ENCODE peak calls at places on chromosomes 3 and 15, in nine cellular contexts. U is breast epithelium, V is PC-9, R is colonic mucosa, W is BE2C, N is AG10803, Q is GM12878, T is uterus, O is AG09309. X is an unnamed sample.

GRCh38 chr3:158050461-158050860 is 55.8 kb downstream of the SHOX2 start:
- DNase-seq in U (no peak), W (no peak), Q (no peak), V (no peak), R (no peak), T (no peak), O (no peak), N (no peak), X (peak; percentile 37)

GRCh38 chr3:126947429-126947828 is 35.5 kb upstream of the PLXNA1 start:
- DNase-seq in O (no peak), T (no peak), R (no peak), V (no peak), N (no peak), W (no peak), Q (no peak), U (no peak), X (no peak)

GRCh38 chr15:69524296-69524695 is 71.7 kb downstream of the RPLP1 start:
- DNase-seq in V (no peak), N (no peak), R (peak; percentile 63), T (no peak), O (no peak), Q (no peak), U (no peak), W (no peak), X (no peak)

GRCh38 chr3:27721717-27722564 is at the start of gene EOMES:
- DNase-seq in R (peak; percentile 29), W (peak; percentile 56), O (no peak), T (no peak), Q (no peak), V (peak; percentile 34), N (no peak), U (no peak), X (peak; percentile 34)

GRCh38 chr15:70539912-70540520 is 223.3 kb downstream of the UACA start:
- DNase-seq in Q (no peak), V (no peak), U (no peak), W (no peak), O (no peak), R (no peak), T (no peak), N (no peak), X (no peak)

GRCh38 chr15:29708519-29708918 is 113.7 kb downstream of the TJP1 start:
- DNase-seq in O (no peak), N (no peak), V (no peak), Q (no peak), R (no peak), T (no peak), U (no peak), W (no peak), X (peak; percentile 34)

GRCh38 chr15:88628018-88628673 is 7.0 kb downstream of the AEN start:
- DNase-seq in W (no peak), Q (no peak), R (no peak), T (no peak), N (no peak), U (no peak), V (no peak), O (no peak), X (no peak)

GRCh38 chr3:105798381-105798934 is 70.4 kb downstream of the CBLB start:
- DNase-seq in R (no peak), N (no peak), O (no peak), Q (peak; percentile 51), U (no peak), W (no peak), V (no peak), T (no peak), X (no peak)

GRCh38 chr15:55282284-55282833 is 7.3 kb downstream of the RAB27A start:
- DNase-seq in N (peak; percentile 79), U (no peak), V (peak; percentile 27), W (no peak), O (peak; percentile 74), R (no peak), Q (no peak), T (no peak), X (peak; percentile 81)

GRCh38 chr3:176430244-176430893 is 766.9 kb downstream of the TBL1XR1 start:
- DNase-seq in Q (no peak), N (peak; percentile 67), V (peak; percentile 10), O (peak; percentile 51), W (no peak), R (no peak), U (no peak), T (no peak), X (peak; percentile 67)

GRCh38 chr15:94263341-94264273 is 32.2 kb downstream of the MCTP2 start:
- DNase-seq in V (no peak), W (no peak), Q (peak; percentile 73), U (no peak), N (peak; percentile 81), T (no peak), O (peak; percentile 69), R (no peak), X (no peak)
- H3K4me3 ChIP-seq in V (no peak overlapping the region), W (no peak overlapping the region), Q (no peak overlapping the region), U (no peak overlapping the region), N (no peak overlapping the region), T (no peak overlapping the region), O (no peak overlapping the region), R (no peak overlapping the region), X (no peak overlapping the region)

GRCh38 chr15:80559761-80560160 is 135.3 kb upstream of the ABHD17C start:
- DNase-seq in Q (no peak), U (no peak), R (no peak), O (no peak), W (no peak), N (no peak), V (no peak), T (no peak), X (no peak)

GRCh38 chr15:80560601-80561025 is 134.5 kb upstream of the ABHD17C start:
- DNase-seq in Q (no peak), W (no peak), N (no peak), T (no peak), R (no peak), O (no peak), V (no peak), U (no peak), X (no peak)

GRCh38 chr15:80562033-80562432 is 133.1 kb upstream of the ABHD17C start:
- DNase-seq in Q (no peak), N (peak; percentile 31), O (no peak), T (no peak), R (no peak), V (no peak), W (no peak), U (no peak), X (no peak)

GRCh38 chr15:80562846-80563245 is 132.3 kb upstream of the ABHD17C start:
- DNase-seq in W (no peak), O (no peak), R (no peak), T (no peak), V (no peak), N (no peak), Q (no peak), U (no peak), X (no peak)

GRCh38 chr15:80561500-80561899 is 133.6 kb upstream of the ABHD17C start:
- DNase-seq in O (no peak), R (no peak), T (no peak), N (peak; percentile 44), Q (no peak), V (no peak), U (no peak), W (no peak), X (peak; percentile 20)
- TF ChIP-seq CTCF in O (no peak), R (no peak), T (no peak), N (no peak), Q (no peak), V (no peak), U (no peak), W (no peak), X (no peak)

DNA sequence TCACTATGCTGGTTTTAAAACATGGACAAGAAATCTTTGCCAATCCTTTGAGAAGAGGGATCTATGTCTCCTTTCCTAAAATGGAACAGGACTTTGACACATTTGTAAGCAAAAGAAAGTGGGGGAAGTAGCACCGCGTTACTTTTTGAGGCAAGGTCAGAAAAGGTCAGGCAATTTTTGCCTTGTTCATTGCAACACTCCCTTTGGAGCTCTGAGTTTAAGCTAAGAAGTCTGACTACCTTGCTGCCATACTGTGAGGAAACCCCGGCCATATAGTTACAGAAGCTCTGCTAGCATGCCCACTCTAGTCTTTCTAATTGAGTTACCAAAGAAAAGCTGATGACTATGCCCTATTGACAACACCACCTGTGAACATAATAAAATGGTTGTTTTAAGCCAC is 1.4 kb downstream of the FAM227B start:
- DNase-seq in Q (no peak), W (no peak), V (no peak), T (no peak), N (no peak), U (no peak), O (no peak), R (no peak), X (no peak)
- H3K4me3 ChIP-seq in Q (no peak overlapping the region), W (no peak overlapping the region), V (no peak overlapping the region), T (no peak overlapping the region), N (no peak overlapping the region), U (no peak overlapping the region), O (no peak overlapping the region), R (no peak overlapping the region), X (no peak overlapping the region)

GRCh38 chr3:53229606-53230005 is 26.2 kb downstream of the TKT start:
- DNase-seq in U (no peak), V (no peak), W (no peak), R (no peak), T (no peak), O (no peak), N (no peak), Q (no peak), X (no peak)

GRCh38 chr3:53230041-53230621 is 25.7 kb downstream of the TKT start:
- DNase-seq in Q (no peak), N (no peak), V (no peak), O (no peak), U (no peak), W (no peak), R (no peak), T (no peak), X (no peak)

GRCh38 chr3:53230789-53231188 is 25.0 kb downstream of the TKT start:
- DNase-seq in Q (no peak), V (no peak), W (no peak), O (no peak), R (no peak), U (no peak), N (no peak), T (no peak), X (no peak)

GRCh38 chr3:53232641-53233377 is 23.0 kb downstream of the TKT start:
- DNase-seq in O (no peak), U (no peak), Q (no peak), V (no peak), W (no peak), R (no peak), N (no peak), T (no peak), X (no peak)

DNA sequence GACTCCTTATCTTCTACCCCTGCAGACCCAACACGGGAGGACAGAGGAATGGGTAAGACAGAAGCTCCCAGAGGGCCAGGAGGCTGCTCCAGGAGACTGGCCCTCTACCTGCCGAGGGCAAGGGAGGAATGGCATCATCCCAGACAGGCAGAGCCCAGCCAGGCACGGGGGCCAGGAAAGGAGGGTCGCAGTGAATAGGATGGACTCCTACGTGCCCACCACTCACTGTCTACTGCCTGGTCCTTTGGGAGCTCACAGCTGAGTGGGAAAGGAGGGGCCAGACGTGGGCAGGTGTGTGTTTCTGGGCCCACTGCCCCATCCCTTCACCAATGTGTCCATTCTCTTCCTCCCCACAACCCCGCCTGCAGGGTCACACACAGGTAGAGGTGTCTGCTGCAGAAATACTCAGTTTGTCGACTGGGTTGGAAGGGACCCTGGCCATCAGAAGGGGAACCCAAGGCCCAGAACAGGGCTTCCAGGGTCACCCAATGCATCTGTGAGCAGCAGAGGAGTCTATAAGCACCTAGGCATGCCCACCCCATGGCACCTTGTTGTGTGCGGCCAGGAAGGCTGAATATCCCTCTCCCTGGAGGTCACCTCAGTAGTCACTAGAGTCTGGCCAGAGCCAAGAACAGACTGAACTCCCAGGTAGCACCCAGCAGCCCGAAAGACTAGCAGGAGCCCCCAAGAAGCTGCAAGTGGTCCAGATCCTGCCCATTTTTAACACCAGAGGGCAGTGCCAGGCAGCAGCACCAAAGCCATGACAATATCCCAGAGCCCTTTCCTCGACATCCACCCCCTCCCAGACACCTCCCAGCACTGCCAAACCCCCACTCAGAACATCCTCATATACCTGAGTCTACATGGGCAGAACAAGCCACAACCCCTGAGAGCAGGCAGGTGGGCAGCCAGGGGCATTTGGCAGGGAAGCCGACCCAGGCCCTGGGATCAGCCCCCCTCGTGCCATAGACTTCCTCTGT is 24.0 kb downstream of the TKT start:
- DNase-seq in V (no peak), R (no peak), U (no peak), T (no peak), W (no peak), N (no peak), Q (no peak), O (no peak), X (no peak)
- TF ChIP-seq CTCF in V (no peak), R (no peak), U (no peak), T (no peak), W (no peak), N (peak; percentile 18), Q (no peak), O (peak; percentile 22), X (peak; percentile 18)